ENCODE peak calls at places on chromosomes 5 and 9, in six cellular contexts. T, O, Q, D, L and B are unnamed samples.

GRCh38 chr5:75078035-75078434 is 25.7 kb upstream of the GCNT4 start:
- DNase-seq in L (no peak), Q (no peak), T (no peak), O (no peak), D (no peak), B (peak)

GRCh38 chr9:136352682-136353081 is 10.9 kb downstream of the DNLZ start:
- DNase-seq in L (no peak), D (no peak), Q (peak), T (no peak), O (no peak), B (no peak)

GRCh38 chr9:72477862-72478564 is 43.4 kb upstream of the TMC1 start:
- DNase-seq in L (no peak), T (no peak), O (no peak), D (peak), Q (no peak), B (no peak)

GRCh38 chr5:174457141-174457678 is 267.2 kb upstream of the MSX2 start:
- DNase-seq in T (no peak), O (no peak), L (no peak), Q (no peak), D (no peak), B (no peak)

GRCh38 chr5:68848086-68848485 is 245.7 kb upstream of the SLC30A5 start:
- DNase-seq in L (no peak), O (no peak), D (no peak), Q (no peak), T (no peak), B (no peak)

GRCh38 chr5:141851195-141851874 is 26.9 kb downstream of the PCDH1 start:
- DNase-seq in O (no peak), D (no peak), Q (no peak), T (no peak), L (no peak), B (no peak)

GRCh38 chr9:77743381-77743780 is 95.3 kb upstream of the GNA14 start:
- DNase-seq in Q (no peak), L (no peak), T (no peak), O (no peak), D (no peak), B (no peak)

GRCh38 chr9:27765266-27765665 is 192.0 kb upstream of the C9orf72 start:
- DNase-seq in T (no peak), L (no peak), D (no peak), Q (no peak), O (no peak), B (no peak)

GRCh38 chr5:178431777-178432155 is 158.4 kb downstream of the COL23A1 start:
- DNase-seq in T (no peak), O (no peak), L (no peak), D (no peak), Q (no peak), B (no peak)

GRCh38 chr9:130947618-130948140 is 8.6 kb upstream of the FIBCD1 start:
- DNase-seq in O (no peak), L (no peak), Q (no peak), T (no peak), D (no peak), B (no peak)

GRCh38 chr5:74184649-74185048 is 455.9 kb downstream of the ENC1 start:
- DNase-seq in D (no peak), L (no peak), T (no peak), Q (no peak), O (no peak), B (no peak)

GRCh38 chr9:103530934-103531333 is 535.8 kb downstream of the CYLC2 start:
- DNase-seq in O (no peak), Q (no peak), L (peak), D (no peak), T (no peak), B (no peak)

GRCh38 chr9:98983295-98984268 is 39.9 kb downstream of the COL15A1 start:
- DNase-seq in O (no peak), Q (no peak), D (no peak), T (no peak), L (no peak), B (no peak)

GRCh38 chr9:98790601-98791146 is 5.7 kb downstream of the ANKS6 start:
- DNase-seq in T (no peak), L (no peak), Q (no peak), O (no peak), D (no peak), B (no peak)

GRCh38 chr5:80284720-80285119 is 28.9 kb upstream of the SERINC5 start:
- DNase-seq in D (no peak), L (no peak), T (no peak), O (no peak), Q (no peak), B (no peak)

GRCh38 chr5:133612021-133612860 is at the start of gene FSTL4:
- DNase-seq in L (peak), O (peak), Q (peak), D (peak), T (peak), B (no peak)